ENCODE peak calls at places on chromosomes 7 and 10, in ten cellular contexts. S is HTR-8/SVneo; P is activated naive CD4-positive, alpha-beta T cell treated with Interleukin-2 at 50 U/mL for 16 hours; G is activated T-cell treated with anti-CD3 and anti-CD28 coated beads, Interleukin-2, amount 50 U/mL, for 1 hour; M is stimulated activated CD8-positive, alpha-beta memory T cell treated with anti-CD3 and anti-CD28 coated beads, Interleukin-12 subunit alpha, Interleukin-12 subunit beta, amount 100 ng/mL, for 4 hours; E is activated T-helper 1 cell treated with anti-CD3 and anti-CD28 coated beads, Interleukin-12 subunit alpha, Interleukin-12 subunit beta, Interleukin-2, Interleukin-4 antibody, amounts not matched to agents 30 ng/mL and 10 ng/mL and 1 ng/mL, durations not matched to agents 14 hours and 24 hours and 36 hours; O is DMS153; Z is body of pancreas; H is cerebellar cortex; F is tibial nerve. A is an unnamed sample.

GRCh38 chr7:29442146-29442545 is 121.5 kb upstream of the PRR15 start:
- DNase-seq in S (peak; percentile 24), P (no peak), G (no peak), M (no peak), E (no peak), O (peak; percentile 74), Z (no peak), H (no peak), F (no peak), A (no peak)

GRCh38 chr10:76437011-76437410 is 1005.6 kb downstream of the LRMDA start:
- DNase-seq in S (no peak), P (no peak), G (no peak), M (no peak), E (no peak), O (no peak), Z (no peak), H (no peak), F (no peak), A (no peak)

GRCh38 chr7:95690367-95690947 is 81.9 kb upstream of the DYNC1I1 start:
- DNase-seq in S (no peak), P (no peak), G (no peak), M (no peak), E (no peak), O (peak; percentile 76), Z (no peak), H (peak; percentile 71), F (no peak), A (peak; percentile 14)

GRCh38 chr7:24755541-24756416 is 1.5 kb downstream of the GSDME start:
- DNase-seq in S (peak; percentile 47), P (no peak), G (no peak), M (no peak), E (peak; percentile 17), O (no peak), Z (no peak), H (no peak), F (no peak), A (no peak)

GRCh38 chr7:55117286-55117685 is 98.5 kb downstream of the EGFR start:
- DNase-seq in S (no peak), P (no peak), G (no peak), M (no peak), E (no peak), O (no peak), Z (no peak), H (no peak), F (no peak), A (no peak)

GRCh38 chr10:87671416-87671815 is 11.7 kb downstream of the PAPSS2 start:
- DNase-seq in S (no peak), P (no peak), G (no peak), M (no peak), E (no peak), O (no peak), Z (no peak), H (no peak), F (no peak), A (no peak)

GRCh38 chr7:36906448-36906847 is 182.2 kb upstream of the AOAH start:
- DNase-seq in S (no peak), P (no peak), G (no peak), M (no peak), E (no peak), O (peak; percentile 35), Z (no peak), H (no peak), F (no peak), A (no peak)

GRCh38 chr7:21967500-21968099 is 21.9 kb upstream of the CDCA7L start:
- DNase-seq in S (no peak), P (no peak), G (peak; percentile 28), M (no peak), E (no peak), O (no peak), Z (no peak), H (no peak), F (no peak), A (peak; percentile 73)

GRCh38 chr7:41193738-41194287 is 509.1 kb downstream of the INHBA start:
- DNase-seq in S (no peak), P (no peak), G (no peak), M (no peak), E (no peak), O (no peak), Z (no peak), H (no peak), F (no peak), A (no peak)

GRCh38 chr10:58513189-58514101 is 773 bp downstream of the BICC1 start:
- DNase-seq in S (peak; percentile 45), P (no peak), G (peak; percentile 15), M (no peak), E (no peak), O (no peak), Z (peak; percentile 36), H (no peak), F (peak; percentile 60), A (peak; percentile 82)

GRCh38 chr7:22430457-22430856 is 69.5 kb downstream of the STEAP1B start:
- DNase-seq in S (no peak), P (no peak), G (no peak), M (no peak), E (no peak), O (no peak), Z (no peak), H (no peak), F (no peak), A (no peak)

GRCh38 chr7:55189447-55189760 is 170.6 kb downstream of the EGFR start:
- DNase-seq in S (no peak), P (no peak), G (no peak), M (no peak), E (no peak), O (no peak), Z (no peak), H (no peak), F (no peak), A (no peak)